ENCODE peak calls at places on chromosomes 7 and 10, in four cellular contexts. D, X, E and R are unnamed samples.

GRCh38 chr7:146773506-146773905 is 656.9 kb downstream of the CNTNAP2 start:
- DNase-seq in D (no peak), X (no peak), E (no peak), R (no peak)

GRCh38 chr7:26365077-26365896 is 73.6 kb downstream of the SNX10 start:
- DNase-seq in X (peak), D (no peak), E (peak), R (peak)

GRCh38 chr10:22548343-22548742 is 166.0 kb downstream of the PIP4K2A start:
- DNase-seq in E (no peak), D (no peak), X (no peak), R (no peak)

GRCh38 chr7:140685407-140686087 is 11.0 kb upstream of the NDUFB2 start:
- DNase-seq in E (no peak), X (no peak), D (no peak), R (no peak)

GRCh38 chr10:65818990-65819389 is 1106.8 kb upstream of the LRRTM3 start:
- DNase-seq in X (no peak), E (no peak), D (no peak), R (no peak)

GRCh38 chr10:109914966-109915365 is 8.3 kb downstream of the XPNPEP1 start:
- DNase-seq in E (no peak), D (no peak), X (peak), R (no peak)

GRCh38 chr7:11760372-11760771 is 71.6 kb downstream of the THSD7A start:
- DNase-seq in D (no peak), E (no peak), X (peak), R (no peak)

GRCh38 chr10:1548596-1548995 is 188.7 kb downstream of the ADARB2 start:
- DNase-seq in E (no peak), X (no peak), D (no peak), R (no peak)

GRCh38 chr7:121180436-121181063 is 148.2 kb upstream of the WNT16 start:
- DNase-seq in E (no peak), D (no peak), X (no peak), R (no peak)

GRCh38 chr7:50513166-50513871 is 51.9 kb downstream of the DDC start:
- DNase-seq in D (no peak), X (no peak), E (no peak), R (no peak)

GRCh38 chr10:88088441-88089340 is 225.3 kb downstream of the PTEN start:
- DNase-seq in X (no peak), D (no peak), E (no peak), R (no peak)

GRCh38 chr10:16105082-16105481 is 244.8 kb upstream of the MINDY3 start:
- DNase-seq in E (no peak), X (peak), D (no peak), R (no peak)

GRCh38 chr7:68429376-68430117 is 1168.7 kb upstream of the AUTS2 start:
- DNase-seq in D (no peak), X (no peak), E (no peak), R (no peak)

GRCh38 chr10:120970595-120971529 is 119.7 kb downstream of the WDR11 start:
- DNase-seq in E (no peak), D (no peak), X (no peak), R (no peak)

GRCh38 chr7:22578048-22578770 is 78.2 kb upstream of the STEAP1B start:
- DNase-seq in E (no peak), D (no peak), X (peak), R (no peak)

GRCh38 chr10:14621037-14621436 is 153.7 kb downstream of the FAM107B start:
- DNase-seq in X (no peak), D (no peak), E (no peak), R (no peak)

GRCh38 chr10:133565441-133566294 is at the start of gene SYCE1:
- DNase-seq in D (peak), X (no peak), E (peak), R (no peak)

GRCh38 chr7:149776305-149776704 is 2.9 kb upstream of the ZNF467 start:
- DNase-seq in D (peak), X (peak), E (no peak), R (no peak)

GRCh38 chr7:116509982-116510579 is 10.5 kb downstream of the CAV2 start:
- DNase-seq in X (no peak), E (no peak), D (no peak), R (no peak)

GRCh38 chr7:1856966-1857441 is 186.9 kb downstream of the ELFN1 start:
- DNase-seq in X (no peak), D (peak), E (no peak), R (no peak)

GRCh38 chr7:70726951-70727378 is 405.0 kb upstream of the GALNT17 start:
- DNase-seq in D (no peak), E (no peak), X (no peak), R (no peak)

GRCh38 chr7:81500631-81501030 is 269.2 kb downstream of the HGF start:
- DNase-seq in D (no peak), X (no peak), E (no peak), R (no peak)

GRCh38 chr7:157373493-157373892 is 36.7 kb downstream of the DNAJB6 start:
- DNase-seq in X (no peak), D (no peak), E (no peak), R (no peak)

GRCh38 chr7:584122-584465 is 64.4 kb upstream of the PDGFA start:
- DNase-seq in E (peak), X (no peak), D (peak), R (no peak)

GRCh38 chr10:43055991-43056567 is 20.8 kb upstream of the RET start:
- DNase-seq in E (no peak), X (no peak), D (peak), R (no peak)

GRCh38 chr10:133009218-133009954 is 67.0 kb upstream of the CFAP46 start:
- DNase-seq in E (no peak), X (no peak), D (peak), R (no peak)

GRCh38 chr10:74150151-74151056 is at the start of gene AP3M1:
- DNase-seq in E (peak), D (peak), X (no peak), R (peak)

GRCh38 chr7:139613971-139614411 is 90.5 kb downstream of the CLEC2L start:
- DNase-seq in E (no peak), X (no peak), D (no peak), R (no peak)

GRCh38 chr7:22295402-22296264 is 61.3 kb downstream of the RAPGEF5 start:
- DNase-seq in X (peak), E (no peak), D (no peak), R (no peak)

GRCh38 chr10:73857446-73857845 is 16.9 kb downstream of the CAMK2G start:
- DNase-seq in D (no peak), X (no peak), E (no peak), R (no peak)

GRCh38 chr7:147015999-147016398 is 899.4 kb downstream of the CNTNAP2 start:
- DNase-seq in E (no peak), X (no peak), D (no peak), R (no peak)

GRCh38 chr7:117728858-117729257 is 144.4 kb downstream of the CTTNBP2 start:
- DNase-seq in E (peak), X (no peak), D (no peak), R (no peak)

GRCh38 chr7:104156842-104157277 is 51.0 kb downstream of the ORC5 start:
- DNase-seq in D (no peak), X (peak), E (no peak), R (no peak)

GRCh38 chr7:104162081-104162480 is 45.7 kb downstream of the ORC5 start:
- DNase-seq in X (no peak), D (no peak), E (no peak), R (no peak)

GRCh38 chr7:104161244-104161643 is 46.6 kb downstream of the ORC5 start:
- DNase-seq in E (no peak), D (no peak), X (no peak), R (no peak)

DNA sequence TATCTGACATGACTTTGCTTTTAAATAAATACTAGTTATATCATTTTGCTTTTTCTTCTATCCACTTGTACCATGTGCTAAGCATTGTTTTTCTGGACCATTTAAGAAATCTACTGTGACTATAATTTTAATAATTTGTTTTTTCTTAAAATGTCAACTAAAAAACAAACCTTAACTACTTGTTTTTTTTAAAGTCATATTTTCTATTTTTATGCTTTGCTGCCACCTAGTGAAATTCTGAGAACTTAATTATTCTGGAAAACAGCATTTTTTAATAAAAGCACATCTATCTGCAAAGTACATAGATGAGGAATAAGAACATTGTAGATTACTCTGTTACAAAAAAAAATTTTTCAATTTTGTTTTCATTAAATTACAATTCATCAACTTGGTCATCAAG is 47.4 kb downstream of the ORC5 start:
- DNase-seq in D (no peak), X (peak), E (no peak), R (no peak)
- TF ChIP-seq CTCF in D (peak), X (peak), E (peak), R (peak)

GRCh38 chr10:80165173-80165572 is 32.6 kb downstream of the PLAC9 start:
- DNase-seq in X (peak), D (no peak), E (no peak), R (no peak)
- TF ChIP-seq CTCF in X (peak), D (no peak), E (no peak), R (no peak)

DNA sequence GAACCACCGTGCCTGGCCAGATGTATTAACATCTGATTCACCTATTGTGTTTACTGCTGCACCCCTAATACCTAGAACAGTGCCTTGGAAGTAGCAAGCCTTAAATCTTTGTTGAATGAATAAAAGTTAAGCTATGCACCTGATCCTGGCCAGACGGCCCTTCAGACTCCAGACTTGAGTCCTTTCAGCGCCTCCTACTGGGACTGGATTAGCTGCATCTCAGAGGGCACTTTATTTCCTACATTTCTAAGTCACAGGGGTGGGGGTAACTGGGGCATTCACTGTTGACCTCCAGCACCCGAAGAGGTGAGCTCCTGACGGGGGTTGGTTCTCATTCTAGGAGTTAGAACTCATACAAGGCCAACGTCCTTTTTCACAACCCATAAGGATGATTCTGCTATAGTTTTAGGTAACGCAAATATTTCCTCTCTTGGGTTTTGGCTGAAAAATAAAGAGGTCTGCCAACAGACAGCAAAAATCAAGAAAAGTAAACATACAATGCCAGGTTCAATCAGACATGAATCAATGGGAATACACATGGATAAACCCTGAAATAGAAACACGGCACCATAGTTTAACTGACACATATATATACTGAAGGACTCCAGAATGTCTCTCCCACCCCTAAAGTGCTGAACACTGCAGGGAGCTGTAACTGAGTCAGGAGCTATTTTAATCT is 48.0 kb upstream of the DLG5 start:
- DNase-seq in E (no peak), D (no peak), X (peak), R (no peak)
- TF ChIP-seq CTCF in E (no peak), D (peak), X (peak), R (peak)

DNA sequence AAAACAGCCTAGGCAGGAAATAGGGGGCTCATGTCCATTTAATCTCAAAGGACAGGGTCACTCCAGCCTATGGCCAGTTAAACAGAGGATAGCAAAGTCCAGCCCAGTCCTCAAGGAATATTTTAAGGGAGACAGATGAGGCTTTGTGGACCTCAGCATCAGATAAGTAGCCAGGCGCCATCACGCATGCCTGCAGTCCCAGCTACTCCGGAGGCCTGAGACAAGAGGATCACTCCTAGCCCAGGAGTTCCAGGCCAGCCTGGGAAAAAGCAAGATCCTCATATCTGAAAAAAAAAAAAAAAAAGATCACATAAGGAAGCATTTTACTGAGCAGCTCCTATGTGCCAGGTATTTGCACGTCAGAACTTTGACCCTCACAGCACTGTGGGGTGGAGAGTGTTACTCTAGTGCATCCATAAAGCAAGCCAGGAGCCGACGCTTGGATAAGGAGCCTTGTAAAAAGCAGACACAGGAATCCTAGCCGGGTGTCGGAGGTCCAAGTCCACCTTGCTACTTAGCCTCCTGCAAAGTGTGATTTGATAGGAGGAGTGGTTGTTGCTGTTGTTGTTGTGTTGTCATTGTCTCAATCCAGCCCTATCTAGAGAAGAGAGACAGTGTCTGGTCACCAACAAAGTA is 61.8 kb upstream of the DOCK1 start:
- DNase-seq in X (no peak), D (no peak), E (no peak), R (no peak)
- TF ChIP-seq CTCF in X (no peak), D (no peak), E (no peak), R (no peak)

DNA sequence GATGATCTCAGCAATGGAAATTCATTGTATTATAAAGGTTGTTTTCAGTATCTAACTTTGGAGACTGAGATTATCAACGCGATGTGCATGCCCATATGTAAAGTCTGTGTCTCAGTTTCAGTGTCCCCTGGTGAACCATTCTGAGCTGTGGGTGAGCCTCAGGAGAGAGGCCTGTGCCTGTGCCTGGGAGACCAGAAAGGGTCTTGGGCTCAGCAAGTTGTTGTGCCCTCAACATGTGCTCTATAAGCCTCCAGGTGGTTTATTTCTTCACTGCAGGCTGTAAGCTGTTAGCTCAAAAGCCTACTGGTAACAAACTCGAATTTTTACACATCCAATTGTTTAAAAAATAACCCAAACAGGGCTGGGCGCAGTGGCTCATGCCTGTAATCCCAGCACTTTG is 151.9 kb downstream of the PKD1L1 start:
- DNase-seq in D (no peak), X (no peak), E (no peak), R (no peak)
- TF ChIP-seq CTCF in D (no peak), X (no peak), E (no peak), R (no peak)

DNA sequence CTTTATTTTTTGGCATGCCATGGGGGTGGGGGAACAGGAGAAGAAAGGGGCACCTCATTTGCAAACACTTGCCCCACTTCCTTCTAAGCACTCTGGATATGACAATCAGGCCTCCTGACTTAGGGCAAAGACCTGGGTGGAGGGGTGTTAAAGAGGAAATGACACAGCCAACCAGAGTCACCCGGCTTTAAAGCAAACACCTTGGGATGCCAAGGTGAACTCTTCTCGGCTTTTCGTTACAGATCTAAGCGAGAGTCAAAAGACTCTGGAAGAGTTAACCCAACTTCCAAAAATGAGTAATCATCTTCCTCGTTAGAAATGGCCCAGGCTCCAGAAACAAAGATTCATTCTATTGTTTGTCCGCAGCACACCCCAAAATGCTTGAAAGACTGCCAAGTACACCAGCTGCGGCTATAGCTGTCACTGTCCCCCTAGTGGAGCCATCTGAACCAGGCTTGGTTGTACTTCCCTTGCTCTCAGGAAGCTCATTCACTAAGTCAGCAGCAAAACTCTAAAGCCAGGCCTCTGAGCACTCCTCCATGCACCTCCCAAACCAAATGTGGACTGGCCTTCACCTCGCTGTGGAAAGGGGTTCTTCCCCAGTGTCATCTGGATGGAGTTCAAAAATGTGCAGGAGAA is 24.8 kb downstream of the FAM53B start:
- DNase-seq in X (peak), E (peak), D (peak), R (no peak)
- TF ChIP-seq CTCF in X (peak), E (peak), D (peak), R (peak)

DNA sequence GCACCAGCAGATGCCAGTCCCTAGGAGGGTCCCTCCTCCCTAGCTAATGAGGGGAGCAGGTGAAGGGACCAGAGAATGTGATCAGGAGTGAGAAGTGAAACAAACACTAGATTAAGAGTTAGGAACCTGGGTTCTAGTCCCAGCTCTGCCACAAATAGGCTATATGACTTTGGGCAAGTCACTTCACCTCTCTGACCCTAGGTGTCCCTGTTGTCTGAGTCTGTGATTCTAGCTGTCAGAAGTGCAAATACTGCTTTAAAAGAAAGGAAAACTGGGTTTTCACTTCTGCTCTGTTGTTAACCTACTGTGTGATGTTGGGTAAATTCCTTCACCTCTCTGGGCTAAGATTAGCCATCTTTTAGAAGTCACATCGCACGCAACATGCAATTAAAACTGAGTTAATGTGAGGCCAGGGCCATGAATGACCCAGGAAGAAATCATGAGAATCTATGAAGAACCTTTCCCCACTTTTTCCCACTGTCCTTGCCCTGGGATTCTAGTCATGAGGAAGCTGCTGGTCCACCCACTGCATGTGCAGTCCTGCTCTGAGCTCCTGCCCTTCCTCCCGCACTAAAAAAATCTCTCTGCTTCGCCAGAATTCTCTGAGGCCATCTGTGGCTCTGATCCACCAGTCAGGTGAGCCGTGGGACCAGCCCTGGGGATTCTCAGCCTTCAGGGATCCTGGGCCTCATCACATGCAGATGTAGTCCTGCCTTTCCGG is 181.8 kb downstream of the PLXNA4 start:
- DNase-seq in D (no peak), E (no peak), X (peak), R (no peak)
- TF ChIP-seq CTCF in D (no peak), E (no peak), X (peak), R (peak)

DNA sequence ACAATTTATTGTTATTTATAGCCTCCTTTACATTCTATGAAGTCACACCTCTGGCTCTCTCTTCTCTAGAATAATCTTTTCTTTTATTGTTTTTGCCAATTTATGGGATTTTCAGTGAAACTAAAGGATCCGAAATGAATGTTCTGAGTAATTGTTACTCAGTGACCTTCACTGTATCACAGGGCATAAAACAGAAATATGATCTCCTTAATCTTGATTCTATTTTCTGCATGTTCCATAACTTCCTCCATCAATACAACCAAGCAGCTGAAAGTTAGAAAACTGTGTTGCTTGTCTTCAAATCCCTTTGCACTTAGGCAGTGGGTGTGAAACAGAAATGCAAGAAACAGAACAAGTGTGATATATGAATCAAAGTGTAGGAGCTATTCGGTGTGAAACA is 57.4 kb upstream of the FERD3L start:
- DNase-seq in X (no peak), E (no peak), D (no peak), R (no peak)
- TF ChIP-seq CTCF in X (no peak), E (no peak), D (no peak), R (no peak)

DNA sequence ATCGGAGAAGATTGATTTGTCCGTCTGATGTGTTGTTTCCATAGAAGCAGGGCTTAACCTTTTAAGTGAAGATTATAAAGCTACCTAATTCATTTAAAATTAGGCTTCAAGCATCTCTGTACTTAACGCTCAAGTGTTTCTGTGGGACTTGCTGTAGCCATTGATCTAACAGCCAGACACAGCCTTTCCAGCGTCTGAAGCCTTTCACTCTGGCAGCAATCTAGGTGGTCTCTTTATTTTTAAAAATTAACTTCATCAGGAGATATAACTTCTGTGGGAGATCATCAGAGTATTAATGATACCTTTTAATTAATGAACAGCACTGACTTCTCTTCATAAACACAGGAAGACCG is 88.1 kb downstream of the BEND7 start:
- DNase-seq in E (no peak), D (no peak), X (no peak), R (no peak)
- TF ChIP-seq CTCF in E (no peak), D (no peak), X (no peak), R (peak)